ENCODE peak calls at places on chromosomes 3 and 15, in seven cellular contexts. B is GF-D8, L is amniotic stem cell, R is heart left ventricle, W is T follicular helper cell, U is memory B cell, K is upper lobe of right lung. F is an unnamed sample.

GRCh38 chr15:42401544-42402478 is 42.5 kb downstream of the CAPN3 start:
- DNase-seq in B (no peak), L (no peak), R (no peak), W (no peak), U (no peak), K (no peak), F (no peak)

GRCh38 chr3:22537560-22537959 is 665.6 kb upstream of the UBE2E2 start:
- DNase-seq in B (no peak), L (no peak), R (no peak), W (no peak), U (no peak), K (no peak), F (no peak)

GRCh38 chr3:156826896-156827882 is 1.0 kb downstream of the LEKR1 start:
- DNase-seq in B (no peak), L (no peak), R (no peak), W (peak), U (no peak), K (no peak), F (no peak)

GRCh38 chr3:74489393-74489792 is 125.1 kb downstream of the CNTN3 start:
- DNase-seq in B (no peak), L (no peak), R (no peak), W (no peak), U (no peak), K (no peak), F (no peak)

GRCh38 chr3:30779686-30780287 is 114.7 kb downstream of the GADL1 start:
- DNase-seq in B (no peak), L (peak), R (no peak), W (no peak), U (no peak), K (no peak), F (no peak)

GRCh38 chr3:155282416-155283091 is 10.9 kb downstream of the STRIT1 start:
- DNase-seq in B (no peak), L (peak), R (no peak), W (no peak), U (no peak), K (no peak), F (no peak)

GRCh38 chr3:27861047-27862036 is 139.2 kb upstream of the EOMES start:
- DNase-seq in B (no peak), L (no peak), R (no peak), W (no peak), U (no peak), K (no peak), F (no peak)

GRCh38 chr3:94525039-94525438 is 462.2 kb downstream of the NSUN3 start:
- DNase-seq in B (no peak), L (no peak), R (no peak), W (no peak), U (no peak), K (no peak), F (no peak)

GRCh38 chr3:37809846-37810447 is 51.7 kb upstream of the CTDSPL start:
- DNase-seq in B (no peak), L (no peak), R (no peak), W (no peak), U (no peak), K (no peak), F (no peak)

GRCh38 chr3:195873281-195873887 is 35.0 kb downstream of the TNK2 start:
- DNase-seq in B (no peak), L (no peak), R (no peak), W (no peak), U (no peak), K (peak), F (no peak)

GRCh38 chr3:61624300-61624699 is 62.9 kb downstream of the PTPRG start:
- DNase-seq in B (no peak), L (no peak), R (no peak), W (no peak), U (no peak), K (no peak), F (no peak)

GRCh38 chr3:144107923-144108322 is 136.3 kb downstream of the DIPK2A start:
- DNase-seq in B (no peak), L (no peak), R (no peak), W (no peak), U (no peak), K (no peak), F (no peak)

GRCh38 chr3:78235841-78236240 is 1195.9 kb downstream of the ROBO2 start:
- DNase-seq in B (no peak), L (no peak), R (no peak), W (no peak), U (no peak), K (no peak), F (no peak)